ENCODE peak calls at places on chromosomes 5 and 9, in eight cellular contexts. L, V, K, U, Q, M, J and C are unnamed samples.

GRCh38 chr5:154071799-154072781 is 33.3 kb downstream of the MFAP3 start:
- DNase-seq in L (peak), V (peak), K (peak), U (no peak), Q (peak), M (peak), J (peak), C (peak)

GRCh38 chr9:34139477-34140146 is 13.1 kb upstream of the DCAF12 start:
- DNase-seq in L (peak), V (no peak), K (no peak), U (no peak), Q (peak), M (peak), J (peak), C (peak)

GRCh38 chr9:137947012-137947411 is 69.4 kb downstream of the CACNA1B start:
- DNase-seq in L (no peak), V (no peak), K (no peak), U (no peak), Q (no peak), M (no peak), J (no peak), C (no peak)

GRCh38 chr9:77374266-77374665 is 196.9 kb downstream of the VPS13A start:
- DNase-seq in L (no peak), V (no peak), K (no peak), U (no peak), Q (no peak), M (no peak), J (peak), C (no peak)

GRCh38 chr5:154402611-154403010 is 43.2 kb upstream of the SAP30L start:
- DNase-seq in L (no peak), V (no peak), K (no peak), U (no peak), Q (no peak), M (no peak), J (no peak), C (no peak)

GRCh38 chr5:154793599-154794524 is 38.7 kb downstream of the LARP1 start:
- DNase-seq in L (peak), V (no peak), K (no peak), U (no peak), Q (no peak), M (no peak), J (peak), C (no peak)

GRCh38 chr5:9820696-9821449 is 190.7 kb upstream of the TAS2R1 start:
- DNase-seq in L (peak), V (no peak), K (no peak), U (no peak), Q (no peak), M (no peak), J (peak), C (no peak)

GRCh38 chr9:16202221-16202620 is 649.4 kb downstream of the CCDC171 start:
- DNase-seq in L (peak), V (no peak), K (no peak), U (no peak), Q (no peak), M (no peak), J (no peak), C (no peak)

GRCh38 chr5:52674815-52675545 is 112.7 kb upstream of the ITGA1 start:
- DNase-seq in L (peak), V (no peak), K (no peak), U (no peak), Q (peak), M (no peak), J (peak), C (no peak)

GRCh38 chr5:171207256-171207866 is 101.7 kb upstream of the TLX3 start:
- DNase-seq in L (peak), V (no peak), K (peak), U (peak), Q (peak), M (no peak), J (peak), C (peak)

GRCh38 chr9:131606896-131607567 is 61.7 kb downstream of the PRRT1B start:
- DNase-seq in L (no peak), V (no peak), K (no peak), U (no peak), Q (no peak), M (no peak), J (no peak), C (no peak)

GRCh38 chr5:1752881-1753280 is 46.8 kb downstream of the MRPL36 start:
- DNase-seq in L (no peak), V (no peak), K (no peak), U (no peak), Q (no peak), M (no peak), J (no peak), C (no peak)

GRCh38 chr5:88092938-88093635 is 175.6 kb downstream of the TMEM161B start:
- DNase-seq in L (no peak), V (no peak), K (no peak), U (no peak), Q (no peak), M (no peak), J (no peak), C (peak)
- H3K27ac ChIP-seq in L (no peak), V (no peak), K (no peak), U (no peak), Q (no peak), M (no peak), J (no peak), C (peak)

DNA sequence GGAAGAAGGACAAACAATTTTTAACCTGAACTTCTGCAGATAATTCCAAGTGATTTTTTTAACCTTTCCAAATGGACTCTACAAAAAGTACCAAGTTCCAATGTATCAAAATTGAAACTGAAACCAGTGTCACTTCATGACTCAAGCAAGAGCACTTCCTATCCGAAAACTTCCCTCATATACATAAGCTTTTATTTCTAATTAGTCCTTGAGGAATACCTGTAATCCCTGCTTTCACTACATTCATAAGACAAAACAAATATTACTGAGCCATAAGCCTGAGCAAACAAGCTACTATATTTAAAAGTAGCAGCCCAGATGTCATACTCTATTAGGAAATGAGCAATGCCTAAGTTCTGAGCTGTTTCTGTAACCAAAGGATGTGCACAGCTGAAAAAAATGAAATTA is 224.4 kb downstream of the EBF1 start:
- DNase-seq in L (peak), V (no peak), K (no peak), U (no peak), Q (no peak), M (no peak), J (peak), C (no peak)
- H3K27ac ChIP-seq in L (peak), V (no peak), K (no peak), U (no peak), Q (no peak), M (peak), J (no peak), C (no peak)

GRCh38 chr9:2560175-2560574 is 61.4 kb upstream of the VLDLR start:
- DNase-seq in L (no peak), V (no peak), K (no peak), U (no peak), Q (no peak), M (no peak), J (no peak), C (no peak)
- H3K27ac ChIP-seq in L (no peak), V (no peak), K (no peak), U (no peak), Q (no peak), M (peak), J (no peak), C (no peak)

GRCh38 chr5:65163698-65164097 is 318.0 kb downstream of the ADAMTS6 start:
- DNase-seq in L (no peak), V (no peak), K (no peak), U (no peak), Q (peak), M (no peak), J (no peak), C (no peak)

GRCh38 chr5:65157906-65158603 is 323.7 kb downstream of the ADAMTS6 start:
- DNase-seq in L (no peak), V (no peak), K (no peak), U (no peak), Q (no peak), M (no peak), J (no peak), C (peak)

GRCh38 chr5:65156933-65157332 is 324.8 kb downstream of the ADAMTS6 start:
- DNase-seq in L (no peak), V (no peak), K (no peak), U (no peak), Q (no peak), M (peak), J (no peak), C (no peak)

DNA sequence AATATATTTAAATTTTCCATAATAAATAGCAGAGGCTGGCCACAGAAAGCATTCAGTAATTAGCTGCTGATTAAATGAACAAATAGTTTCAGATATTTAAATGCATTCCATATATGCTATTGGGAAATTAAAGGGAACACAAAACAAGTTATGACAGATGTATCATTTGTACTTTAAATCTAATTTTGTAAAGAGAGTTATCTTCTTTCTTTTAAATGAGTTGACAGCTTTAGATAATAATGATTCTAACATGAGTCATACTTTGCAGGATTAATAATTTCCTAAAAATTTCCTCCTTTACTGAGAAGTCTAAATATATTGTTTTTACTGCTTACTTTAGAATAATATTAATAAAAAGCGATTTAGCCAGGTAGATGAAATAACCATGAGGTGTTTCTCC is 320.1 kb downstream of the ADAMTS6 start:
- DNase-seq in L (no peak), V (no peak), K (no peak), U (no peak), Q (peak), M (no peak), J (no peak), C (no peak)
- H3K27ac ChIP-seq in L (no peak), V (no peak), K (no peak), U (peak), Q (no peak), M (no peak), J (no peak), C (no peak)

GRCh38 chr9:98208635-98209034 is 16.2 kb upstream of the CORO2A start:
- DNase-seq in L (no peak), V (no peak), K (no peak), U (no peak), Q (no peak), M (no peak), J (no peak), C (no peak)

GRCh38 chr9:98211260-98211659 is 18.8 kb upstream of the CORO2A start:
- DNase-seq in L (no peak), V (no peak), K (no peak), U (no peak), Q (no peak), M (no peak), J (no peak), C (no peak)

GRCh38 chr9:98210435-98210834 is 18.0 kb upstream of the CORO2A start:
- DNase-seq in L (no peak), V (no peak), K (no peak), U (no peak), Q (no peak), M (no peak), J (no peak), C (no peak)

GRCh38 chr9:98207606-98208005 is 15.2 kb upstream of the CORO2A start:
- DNase-seq in L (no peak), V (no peak), K (no peak), U (no peak), Q (no peak), M (no peak), J (no peak), C (no peak)

GRCh38 chr9:98209530-98209929 is 17.1 kb upstream of the CORO2A start:
- DNase-seq in L (no peak), V (no peak), K (no peak), U (no peak), Q (no peak), M (no peak), J (no peak), C (no peak)
- H3K27ac ChIP-seq in L (no peak), V (no peak), K (no peak), U (no peak), Q (peak), M (no peak), J (no peak), C (no peak)

GRCh38 chr9:129336601-129337286 is 158.7 kb upstream of the IER5L start:
- DNase-seq in L (peak), V (peak), K (no peak), U (no peak), Q (no peak), M (peak), J (peak), C (peak)
- H3K27ac ChIP-seq in L (peak), V (no peak), K (no peak), U (no peak), Q (peak), M (peak), J (peak), C (peak)

DNA sequence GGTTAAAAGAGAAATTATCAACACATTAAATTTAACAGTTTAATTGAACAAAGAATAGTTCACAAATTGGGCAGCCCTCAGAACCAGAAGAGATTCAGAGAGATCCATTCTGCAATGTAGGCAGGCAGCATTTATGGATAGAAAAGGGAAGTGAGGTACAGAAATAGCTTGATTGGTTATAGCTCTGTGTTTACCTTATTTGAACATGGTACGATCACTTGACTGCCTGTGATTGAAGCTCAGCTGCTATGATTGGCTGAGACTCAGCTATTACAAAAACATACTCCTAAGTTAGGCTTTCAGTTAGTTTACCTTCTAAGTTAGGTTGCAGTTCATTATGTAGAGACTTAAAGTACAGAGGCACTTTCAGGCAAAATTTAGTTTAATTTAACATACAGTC is 7.3 kb downstream of the CNTRL start:
- DNase-seq in L (no peak), V (no peak), K (no peak), U (no peak), Q (no peak), M (no peak), J (no peak), C (no peak)
- H3K27ac ChIP-seq in L (no peak), V (no peak), K (no peak), U (no peak), Q (no peak), M (no peak), J (no peak), C (no peak)

DNA sequence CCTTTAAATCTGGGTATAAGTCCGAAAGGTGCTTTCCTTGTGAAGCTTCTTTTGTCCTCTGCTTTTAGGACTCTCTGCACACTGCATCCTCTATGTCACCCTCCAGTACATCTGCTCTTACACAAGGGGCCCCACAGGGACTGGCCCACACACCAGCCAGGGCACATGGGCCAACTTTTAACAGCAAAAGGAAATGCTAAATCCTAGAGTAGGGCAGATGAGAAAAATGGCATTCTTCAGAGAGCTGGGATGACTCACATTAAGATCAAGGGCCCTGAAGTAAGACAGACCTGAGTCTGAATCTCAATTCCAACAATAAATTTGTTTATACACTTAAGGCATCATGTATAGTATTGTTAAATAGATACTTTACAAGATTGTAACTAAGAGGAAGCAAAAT is 40.3 kb upstream of the CDKN2B start:
- DNase-seq in L (no peak), V (no peak), K (no peak), U (no peak), Q (no peak), M (no peak), J (peak), C (no peak)
- H3K27ac ChIP-seq in L (no peak), V (no peak), K (no peak), U (no peak), Q (no peak), M (no peak), J (no peak), C (no peak)